ENCODE peak calls at places on chromosomes 5 and 9, in ten cellular contexts. O is mammary epithelial cell; Q is activated CD4-positive, CD25-positive, alpha-beta regulatory T cell; J is COR-L47; E is activated naive CD4-positive, alpha-beta T cell treated with Interleukin-2 at 50 U/mL for 16 hours; C is transverse colon; V is germinal center; D is occipital lobe; M is stimulated activated CD4-positive, alpha-beta T cell treated with anti-CD3 and anti-CD28 coated beads, Interleukin-2, amount 100 ng/mL, for 48 hours; I is non-pigmented ciliary epithelial cell. F is an unnamed sample.

GRCh38 chr9:132994410-132995120 is 16.1 kb downstream of the GFI1B start:
- DNase-seq in O (peak), Q (no peak), J (no peak), E (no peak), C (peak), V (peak), D (no peak), M (no peak), I (peak), F (peak)

GRCh38 chr5:73278693-73279092 is 105.7 kb downstream of the TMEM174 start:
- DNase-seq in O (peak), Q (no peak), J (no peak), E (no peak), C (no peak), V (no peak), D (no peak), M (no peak), I (no peak), F (no peak)

GRCh38 chr5:53099546-53099945 is 10.0 kb downstream of the MOCS2 start:
- DNase-seq in O (no peak), Q (no peak), J (no peak), E (no peak), C (no peak), V (no peak), D (no peak), M (no peak), I (no peak), F (no peak)

GRCh38 chr5:64165500-64166200 is at the start of gene RNF180:
- DNase-seq in O (peak), Q (no peak), J (no peak), E (no peak), C (peak), V (peak), D (peak), M (no peak), I (no peak), F (peak)

GRCh38 chr5:18281947-18282557 is 647.8 kb downstream of the TAF11L14 start:
- DNase-seq in O (peak), Q (no peak), J (peak), E (no peak), C (no peak), V (peak), D (no peak), M (no peak), I (peak), F (no peak)

GRCh38 chr5:166746506-166746905 is 1544.9 kb upstream of the WWC1 start:
- DNase-seq in O (no peak), Q (no peak), J (no peak), E (no peak), C (no peak), V (no peak), D (no peak), M (no peak), I (no peak), F (no peak)

GRCh38 chr9:88645869-88646204 is 110.9 kb downstream of the NXNL2 start:
- DNase-seq in O (no peak), Q (no peak), J (no peak), E (no peak), C (no peak), V (no peak), D (no peak), M (no peak), I (no peak), F (no peak)

GRCh38 chr9:134551176-134551575 is 90.4 kb upstream of the COL5A1 start:
- DNase-seq in O (no peak), Q (no peak), J (no peak), E (no peak), C (no peak), V (no peak), D (no peak), M (no peak), I (no peak), F (no peak)

GRCh38 chr9:129761901-129762359 is 9.1 kb upstream of the PTGES start:
- DNase-seq in O (no peak), Q (no peak), J (no peak), E (no peak), C (no peak), V (no peak), D (no peak), M (no peak), I (no peak), F (no peak)

GRCh38 chr9:124353811-124354274 is 61.4 kb downstream of the PSMB7 start:
- DNase-seq in O (no peak), Q (no peak), J (no peak), E (no peak), C (no peak), V (no peak), D (no peak), M (no peak), I (no peak), F (no peak)

GRCh38 chr9:35490155-35490909 is 421 bp downstream of the RUSC2 start:
- DNase-seq in O (peak), Q (no peak), J (no peak), E (no peak), C (peak), V (no peak), D (no peak), M (no peak), I (no peak), F (no peak)

F was measured in GM12891.